ENCODE peak calls at places on chromosomes 5 and 9, in six cellular contexts. O, A, F, Q, B and R are unnamed samples.

GRCh38 chr5:72288923-72289322 is 31.1 kb downstream of the MRPS27 start:
- DNase-seq in O (no peak), A (no peak), F (no peak), Q (no peak), B (no peak), R (no peak)

GRCh38 chr9:135476981-135477380 is 2.6 kb upstream of the PPP1R26 start:
- DNase-seq in O (no peak), A (peak; percentile 33), F (no peak), Q (no peak), B (no peak), R (no peak)

GRCh38 chr9:117019242-117019641 is 332.1 kb downstream of the TRIM32 start:
- DNase-seq in O (no peak), A (no peak), F (no peak), Q (no peak), B (no peak), R (no peak)

GRCh38 chr5:179385892-179386291 is 40.6 kb upstream of the ADAMTS2 start:
- DNase-seq in O (no peak), A (no peak), F (no peak), Q (no peak), B (no peak), R (no peak)

GRCh38 chr5:43997647-43998251 is 391.5 kb downstream of the FGF10 start:
- DNase-seq in O (no peak), A (no peak), F (no peak), Q (peak; percentile 16), B (no peak), R (no peak)

GRCh38 chr5:173888473-173889135 is 455 bp downstream of the CPEB4 start:
- DNase-seq in O (no peak), A (peak; percentile 42), F (peak; percentile 18), Q (peak; percentile 64), B (no peak), R (peak; percentile 21)

GRCh38 chr5:107604146-107604910 is 66.4 kb downstream of the EFNA5 start:
- DNase-seq in O (no peak), A (no peak), F (no peak), Q (no peak), B (peak; percentile 44), R (no peak)

GRCh38 chr9:109418827-109419226 is 79.3 kb downstream of the PTPN3 start:
- DNase-seq in O (no peak), A (no peak), F (no peak), Q (no peak), B (peak; percentile 84), R (no peak)

GRCh38 chr5:151569132-151570046 is 21.7 kb downstream of the FAT2 start:
- DNase-seq in O (no peak), A (peak; percentile 27), F (no peak), Q (no peak), B (peak; percentile 45), R (no peak)

GRCh38 chr9:88421348-88421747 is 33.1 kb downstream of the SPIN1 start:
- DNase-seq in O (no peak), A (no peak), F (no peak), Q (no peak), B (no peak), R (no peak)

GRCh38 chr9:17481565-17481964 is 97.3 kb upstream of the SH3GL2 start:
- DNase-seq in O (no peak), A (no peak), F (no peak), Q (no peak), B (no peak), R (no peak)

GRCh38 chr9:130663258-130664171 is 879 bp upstream of the PRDM12 start:
- DNase-seq in O (no peak), A (no peak), F (no peak), Q (no peak), B (no peak), R (no peak)

GRCh38 chr5:33129309-33129708 is 311.5 kb upstream of the TARS1 start:
- DNase-seq in O (no peak), A (no peak), F (no peak), Q (no peak), B (no peak), R (no peak)

GRCh38 chr5:158807947-158808346 is 291.8 kb downstream of the EBF1 start:
- DNase-seq in O (no peak), A (peak; percentile 45), F (no peak), Q (no peak), B (no peak), R (no peak)

GRCh38 chr5:4977421-4977820 is 162.7 kb upstream of the ADAMTS16 start:
- DNase-seq in O (no peak), A (no peak), F (no peak), Q (no peak), B (no peak), R (no peak)

GRCh38 chr5:118611332-118611945 is 376.9 kb downstream of the DTWD2 start:
- DNase-seq in O (peak; percentile 35), A (peak; percentile 39), F (peak; percentile 52), Q (no peak), B (peak; percentile 55), R (peak; percentile 2)

GRCh38 chr5:98585661-98586310 is 187.7 kb upstream of the RGMB start:
- DNase-seq in O (no peak), A (no peak), F (no peak), Q (no peak), B (no peak), R (no peak)

GRCh38 chr5:115428248-115428647 is 116.3 kb downstream of the FEM1C start:
- DNase-seq in O (no peak), A (no peak), F (no peak), Q (no peak), B (no peak), R (no peak)

GRCh38 chr9:79799691-79800345 is 228.1 kb downstream of the TLE4 start:
- DNase-seq in O (no peak), A (peak; percentile 70), F (no peak), Q (no peak), B (no peak), R (no peak)

GRCh38 chr5:33671700-33672291 is 220.0 kb downstream of the ADAMTS12 start:
- DNase-seq in O (no peak), A (no peak), F (no peak), Q (no peak), B (no peak), R (no peak)

GRCh38 chr5:135568923-135569360 is 9.8 kb downstream of the CXCL14 start:
- DNase-seq in O (no peak), A (no peak), F (no peak), Q (no peak), B (no peak), R (no peak)

GRCh38 chr5:40958811-40959210 is 49.5 kb downstream of the C7 start:
- DNase-seq in O (no peak), A (no peak), F (no peak), Q (no peak), B (no peak), R (no peak)

GRCh38 chr5:169980418-169981053 is at the start of gene INSYN2B:
- DNase-seq in O (peak; percentile 50), A (peak; percentile 92), F (peak; percentile 86), Q (peak; percentile 58), B (peak; percentile 47), R (peak; percentile 87)

GRCh38 chr5:37090781-37091180 is 158.4 kb downstream of the CPLANE1 start:
- DNase-seq in O (no peak), A (peak; percentile 34), F (no peak), Q (no peak), B (no peak), R (no peak)

GRCh38 chr5:78912085-78912771 is 72.9 kb downstream of the ARSB start:
- DNase-seq in O (no peak), A (peak; percentile 35), F (no peak), Q (no peak), B (no peak), R (no peak)
- TF ChIP-seq CTCF in O (no peak), A (no peak), F (no peak), Q (no peak), B (no peak), R (no peak)

GRCh38 chr9:34377402-34377741 is 674 bp upstream of the MYORG start:
- DNase-seq in O (no peak), A (no peak), F (no peak), Q (peak; percentile 76), B (no peak), R (no peak)

GRCh38 chr9:34374905-34375552 is 1.7 kb downstream of the MYORG start:
- DNase-seq in O (peak; percentile 73), A (no peak), F (no peak), Q (peak; percentile 81), B (no peak), R (no peak)

GRCh38 chr9:34376596-34377401 is at the start of gene MYORG:
- DNase-seq in O (peak; percentile 98), A (peak; percentile 83), F (peak; percentile 86), Q (peak; percentile 99), B (peak; percentile 98), R (peak; percentile 81)

GRCh38 chr9:34374339-34374738 is 2.4 kb downstream of the MYORG start:
- DNase-seq in O (no peak), A (no peak), F (no peak), Q (no peak), B (no peak), R (no peak)

GRCh38 chr9:34375901-34376595 is 650 bp downstream of the MYORG start:
- DNase-seq in O (peak; percentile 68), A (peak; percentile 18), F (peak; percentile 54), Q (peak; percentile 77), B (peak; percentile 70), R (no peak)
- TF ChIP-seq CTCF in O (no peak), A (no peak), F (no peak), Q (no peak), B (peak; percentile 30), R (no peak)

GRCh38 chr9:94758031-94758430 is 31.5 kb downstream of the AOPEP start:
- DNase-seq in O (no peak), A (no peak), F (no peak), Q (no peak), B (no peak), R (no peak)
- TF ChIP-seq CTCF in O (no peak), A (no peak), F (no peak), Q (no peak), B (no peak), R (no peak)

DNA sequence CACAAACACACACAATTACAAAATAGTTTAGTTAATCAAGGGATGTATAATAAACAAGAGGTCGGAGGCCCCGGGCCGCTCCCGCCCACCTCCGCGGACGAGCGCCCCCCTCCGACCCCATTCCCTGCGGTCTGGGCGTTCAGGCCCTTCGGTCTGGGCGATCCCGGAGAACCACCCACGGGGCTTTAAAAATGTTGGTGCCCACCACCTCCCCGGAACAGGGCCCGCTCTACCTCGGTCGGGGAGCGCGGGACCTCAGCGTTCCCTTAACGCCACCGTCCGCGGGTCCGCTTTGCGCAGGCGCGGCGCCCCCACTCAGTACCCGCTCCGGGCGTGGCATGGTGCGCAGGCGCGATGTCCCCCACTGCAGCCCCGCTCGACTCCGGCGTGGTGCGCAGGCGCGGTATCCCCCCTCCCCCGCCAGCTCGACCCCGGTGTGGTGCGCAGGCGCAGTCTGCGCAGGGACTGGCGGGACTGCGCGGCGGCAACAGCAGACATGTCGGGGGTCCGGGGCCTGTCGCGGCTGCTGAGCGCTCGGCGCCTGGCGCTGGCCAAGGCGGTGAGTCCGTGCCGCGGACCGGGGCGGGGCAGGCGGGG is at the start of the genes CCDC127 and SDHA:
- DNase-seq in O (peak; percentile 98), A (peak; percentile 93), F (peak; percentile 100), Q (peak; percentile 96), B (peak; percentile 97), R (peak; percentile 81)
- TF ChIP-seq CTCF in O (no peak), A (peak; percentile 25), F (no peak), Q (no peak), B (peak; percentile 30), R (peak; percentile 70)